ENCODE peak calls at places on chromosomes 13 and 19, in seven cellular contexts. R is progenitor cell of endocrine pancreas, J is NB4, U is activated B cell treated with CpG ODN at 0.5 μM for 24 hours, P is HFFc6, V is HL-60, T is neural crest cell. O is an unnamed sample.

GRCh38 chr13:99830931-99831330 is 140.6 kb downstream of the ZIC5 start:
- DNase-seq in P (no peak), U (no peak), V (no peak), R (no peak), T (no peak), J (no peak), O (no peak)

GRCh38 chr19:12720851-12721655 is 2.7 kb downstream of the TNPO2 start:
- DNase-seq in V (no peak), U (no peak), J (no peak), P (peak; percentile 5), R (no peak), T (no peak), O (no peak)

GRCh38 chr19:44753932-44754742 is 5.6 kb downstream of the BCL3 start:
- DNase-seq in J (peak; percentile 79), V (peak; percentile 85), P (peak; percentile 51), U (peak; percentile 59), R (no peak), T (no peak), O (no peak)

GRCh38 chr19:6685962-6686627 is 16.1 kb upstream of the TNFSF14 start:
- DNase-seq in R (no peak), J (no peak), T (no peak), P (no peak), V (no peak), U (no peak), O (no peak)

GRCh38 chr19:33386361-33386858 is 12.9 kb downstream of the CEBPG start:
- DNase-seq in U (no peak), R (no peak), P (no peak), J (no peak), T (no peak), V (no peak), O (no peak)

GRCh38 chr13:50608357-50608756 is 235.1 kb downstream of the DLEU7 start:
- DNase-seq in U (no peak), J (no peak), R (no peak), P (no peak), V (no peak), T (no peak), O (no peak)

GRCh38 chr13:111474136-111475002 is 153.9 kb downstream of the TEX29 start:
- DNase-seq in V (no peak), J (peak; percentile 60), U (no peak), T (peak; percentile 20), R (no peak), P (peak; percentile 53), O (peak; percentile 62)

GRCh38 chr13:57632276-57633140 is 964 bp downstream of the PCDH17 start:
- DNase-seq in P (no peak), U (no peak), R (peak; percentile 30), J (no peak), V (no peak), T (peak; percentile 33), O (no peak)

GRCh38 chr13:52356327-52356726 is 49.6 kb downstream of the THSD1 start:
- DNase-seq in P (peak; percentile 53), U (no peak), R (no peak), J (no peak), T (no peak), V (no peak), O (no peak)

GRCh38 chr13:87535911-87536310 is 135.3 kb upstream of the SLITRK5 start:
- DNase-seq in T (no peak), R (no peak), U (no peak), V (no peak), P (no peak), J (no peak), O (no peak)

GRCh38 chr13:28503182-28503980 is 8.5 kb upstream of the FLT1 start:
- DNase-seq in V (no peak), U (no peak), J (no peak), R (no peak), P (no peak), T (no peak), O (no peak)

GRCh38 chr19:18464646-18465045 is 26.7 kb upstream of the ISYNA1 start:
- DNase-seq in U (no peak), J (no peak), R (no peak), T (no peak), V (no peak), P (peak; percentile 89), O (no peak)

GRCh38 chr19:750640-751423 is at the start of gene MISP:
- DNase-seq in U (no peak), V (no peak), P (no peak), R (no peak), T (no peak), J (no peak), O (no peak)

GRCh38 chr19:32403291-32403995 is 2.1 kb upstream of the DPY19L3 start:
- DNase-seq in P (no peak), U (no peak), V (no peak), T (no peak), J (no peak), R (no peak), O (no peak)

GRCh38 chr13:70527553-70527952 is 419.3 kb upstream of the KLHL1 start:
- DNase-seq in J (no peak), T (no peak), U (no peak), P (no peak), V (no peak), R (no peak), O (no peak)

GRCh38 chr19:16074488-16075365 is 1.6 kb upstream of the TPM4 start:
- DNase-seq in P (no peak), J (no peak), U (no peak), T (no peak), R (no peak), V (no peak), O (no peak)

GRCh38 chr13:20125129-20125782 is 35.6 kb downstream of the GJA3 start:
- DNase-seq in R (no peak), U (no peak), J (no peak), V (no peak), T (no peak), P (peak; percentile 50), O (no peak)

GRCh38 chr13:49995535-49996165 is 1.2 kb upstream of the TRIM13 start:
- DNase-seq in U (no peak), V (peak; percentile 46), J (peak; percentile 84), P (no peak), T (no peak), R (no peak), O (no peak)

GRCh38 chr19:38049105-38049649 is 142.2 kb downstream of the SIPA1L3 start:
- DNase-seq in P (peak; percentile 57), T (no peak), J (peak; percentile 83), R (no peak), U (peak; percentile 55), V (peak; percentile 18), O (no peak)

DNA sequence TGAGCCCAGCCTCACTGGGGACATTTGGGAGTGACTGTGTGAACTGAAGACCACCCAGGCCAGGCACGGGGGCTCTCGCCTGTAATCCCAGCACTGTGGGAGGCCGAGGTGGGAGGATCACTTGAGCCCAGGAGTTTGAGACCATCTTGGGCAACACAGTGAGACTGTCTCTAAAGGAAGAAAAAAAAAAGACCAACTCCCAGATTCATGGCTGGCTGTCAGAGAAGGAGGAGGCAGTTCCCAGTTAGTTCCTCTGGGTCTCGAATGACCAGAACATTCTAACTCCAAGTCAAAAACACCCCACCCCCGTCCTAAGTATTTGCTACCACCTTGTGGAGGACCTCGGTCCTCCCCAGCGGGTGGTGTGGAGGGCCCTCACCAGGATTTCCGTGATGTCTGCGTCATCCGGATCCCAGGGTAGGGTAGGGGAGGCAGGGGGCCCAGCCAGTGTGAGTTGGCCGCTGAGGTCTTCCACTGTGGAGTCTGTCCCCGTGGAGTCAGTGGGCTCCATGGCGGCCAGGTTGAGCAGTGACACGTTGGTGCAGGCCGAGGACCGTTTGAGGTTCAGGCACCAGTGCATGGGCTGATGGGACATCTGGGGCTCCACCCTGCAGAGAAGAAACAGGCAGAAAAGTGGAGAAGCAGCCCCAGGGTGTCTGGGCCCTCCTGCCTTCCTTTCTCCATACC is 1.3 kb downstream of the TSKS start:
- DNase-seq in T (no peak), J (peak; percentile 91), P (no peak), U (no peak), V (no peak), R (no peak), O (no peak)
- TF ChIP-seq CTCF in T (no peak), J (peak; percentile 47), P (peak; percentile 28), U (no peak), V (no peak), R (no peak), O (no peak)

GRCh38 chr19:50880241-50880640 is 7.0 kb downstream of the KLK2 start:
- DNase-seq in V (no peak), J (no peak), T (no peak), R (no peak), U (no peak), P (no peak), O (no peak)

GRCh38 chr19:50877338-50877737 is 4.1 kb downstream of the KLK2 start:
- DNase-seq in P (no peak), V (no peak), T (no peak), R (no peak), J (no peak), U (no peak), O (no peak)

GRCh38 chr19:50878851-50879250 is 5.6 kb downstream of the KLK2 start:
- DNase-seq in R (no peak), V (no peak), U (no peak), T (no peak), J (no peak), P (no peak), O (no peak)

DNA sequence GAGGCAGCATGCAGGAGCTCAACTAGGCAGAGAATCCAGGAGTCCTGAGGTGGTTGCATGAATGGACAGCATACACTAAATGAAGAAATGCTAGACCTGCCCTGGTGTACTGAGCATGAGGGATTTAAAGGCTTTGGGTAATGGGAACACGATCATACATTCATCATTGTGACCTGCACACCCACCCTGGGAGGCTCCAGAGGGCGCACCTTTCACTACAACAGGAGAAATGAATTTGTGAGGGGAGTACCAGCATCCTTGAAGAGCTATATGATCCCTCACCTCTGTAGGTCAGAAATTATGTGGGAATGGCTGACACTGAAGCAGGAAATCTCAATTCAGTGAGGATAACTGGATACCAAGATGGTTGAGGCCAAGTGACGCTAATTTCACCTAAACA is 8.9 kb downstream of the KLK2 start:
- DNase-seq in U (no peak), V (no peak), T (no peak), P (no peak), J (no peak), R (no peak), O (no peak)
- TF ChIP-seq CTCF in U (no peak), V (no peak), T (no peak), P (no peak), J (no peak), R (no peak), O (no peak)

GRCh38 chr13:39810091-39810877 is 154.8 kb downstream of the COG6 start:
- DNase-seq in U (no peak), R (no peak), P (no peak), V (no peak), T (no peak), J (no peak), O (no peak)
- TF ChIP-seq CTCF in U (no peak), R (no peak), P (no peak), V (no peak), T (no peak), J (no peak), O (no peak)

DNA sequence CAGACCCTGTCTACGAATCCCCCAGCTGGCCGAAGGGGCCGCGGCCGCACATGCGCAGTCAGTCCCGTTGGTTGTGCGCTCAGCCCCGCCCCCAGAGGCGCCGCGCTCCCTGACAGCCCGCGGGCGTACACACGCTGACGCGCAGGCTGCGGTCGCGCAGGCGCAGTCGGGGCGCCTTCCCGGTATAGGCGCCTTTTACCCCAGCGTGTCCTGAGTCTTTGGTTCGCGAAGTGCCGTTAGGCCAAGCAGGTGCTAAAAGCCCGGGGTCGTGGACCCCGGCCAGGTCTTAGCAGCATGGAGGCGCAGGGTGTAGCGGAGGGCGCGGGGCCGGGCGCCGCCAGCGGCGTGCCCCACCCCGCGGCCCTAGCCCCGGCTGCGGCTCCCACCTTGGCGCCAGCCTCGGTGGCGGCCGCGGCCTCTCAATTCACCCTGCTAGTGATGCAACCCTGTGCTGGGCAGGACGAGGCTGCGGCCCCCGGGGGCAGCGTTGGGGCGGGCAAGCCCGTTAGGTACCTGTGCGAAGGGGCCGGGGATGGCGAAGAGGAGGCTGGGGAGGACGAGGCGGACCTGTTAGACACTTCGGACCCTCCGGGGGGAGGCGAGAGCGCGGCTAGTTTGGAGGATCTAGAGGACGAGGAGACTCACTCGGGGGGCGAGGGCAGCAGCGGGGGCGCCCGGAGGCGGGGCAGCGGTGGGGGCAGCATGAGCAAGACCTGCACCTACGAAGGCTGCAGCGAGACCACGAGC is at the start of gene RFXAP:
- DNase-seq in T (peak; percentile 90), R (peak; percentile 97), J (peak; percentile 92), V (peak; percentile 65), P (peak; percentile 65), U (peak; percentile 93), O (peak; percentile 73)
- TF ChIP-seq CTCF in T (no peak), R (no peak), J (no peak), V (no peak), P (peak; percentile 50), U (no peak), O (no peak)